ENCODE peak calls at places on chromosomes 3 and 15, in six cellular contexts. One of them, this sample, is unnamed.

GRCh38 chr3:147405552-147406254 is 640 bp downstream of the ZIC4 start:
- DNase-seq in A549: no peak
- DNase-seq in endothelial cell of umbilical vein: no peak
- DNase-seq in HepG2: no peak
- DNase-seq in K562: no peak
- DNase-seq in GM12878: no peak
- DNase-seq in this sample: no peak

GRCh38 chr15:70493787-70494514 is 269.4 kb downstream of the UACA start:
- DNase-seq in A549: peak; percentile 87
- DNase-seq in endothelial cell of umbilical vein: no peak
- DNase-seq in HepG2: peak; percentile 8
- DNase-seq in K562: no peak
- DNase-seq in GM12878: no peak
- DNase-seq in this sample: no peak

GRCh38 chr3:190807719-190808375 is 54.6 kb downstream of the GMNC start:
- DNase-seq in A549: no peak
- DNase-seq in endothelial cell of umbilical vein: no peak
- DNase-seq in HepG2: peak; percentile 2
- DNase-seq in K562: no peak
- DNase-seq in GM12878: no peak
- DNase-seq in this sample: no peak

GRCh38 chr3:31377045-31377642 is 155.6 kb upstream of the STT3B start:
- DNase-seq in A549: peak; percentile 77
- DNase-seq in endothelial cell of umbilical vein: peak; percentile 74
- DNase-seq in HepG2: peak; percentile 100
- DNase-seq in K562: no peak
- DNase-seq in GM12878: no peak
- DNase-seq in this sample: peak; percentile 9

GRCh38 chr3:19901337-19901736 is 32.7 kb downstream of the EFHB start:
- DNase-seq in A549: peak; percentile 11
- DNase-seq in endothelial cell of umbilical vein: peak; percentile 31
- DNase-seq in HepG2: no peak
- DNase-seq in K562: no peak
- DNase-seq in GM12878: no peak
- DNase-seq in this sample: peak; percentile 17

GRCh38 chr15:51312132-51312531 is 26.3 kb downstream of the CYP19A1 start:
- DNase-seq in A549: no peak
- DNase-seq in endothelial cell of umbilical vein: no peak
- DNase-seq in HepG2: peak; percentile 89
- DNase-seq in K562: no peak
- DNase-seq in GM12878: no peak
- DNase-seq in this sample: peak; percentile 23

GRCh38 chr3:184399410-184399809 is 19.6 kb downstream of the CHRD start:
- DNase-seq in A549: peak; percentile 42
- DNase-seq in endothelial cell of umbilical vein: no peak
- DNase-seq in HepG2: no peak
- DNase-seq in K562: no peak
- DNase-seq in GM12878: no peak
- DNase-seq in this sample: no peak

GRCh38 chr3:9727743-9728142 is 3.8 kb upstream of the BRPF1 start:
- DNase-seq in A549: no peak
- DNase-seq in endothelial cell of umbilical vein: no peak
- DNase-seq in HepG2: no peak
- DNase-seq in K562: peak; percentile 58
- DNase-seq in GM12878: no peak
- DNase-seq in this sample: peak; percentile 51

GRCh38 chr3:21717272-21717671 is 33.7 kb downstream of the ZNF385D start:
- DNase-seq in A549: no peak
- DNase-seq in endothelial cell of umbilical vein: no peak
- DNase-seq in HepG2: no peak
- DNase-seq in K562: no peak
- DNase-seq in GM12878: no peak
- DNase-seq in this sample: no peak

GRCh38 chr3:33438284-33438668 is 1.9 kb downstream of the UBP1 start:
- DNase-seq in A549: peak; percentile 9
- DNase-seq in endothelial cell of umbilical vein: peak; percentile 54
- DNase-seq in HepG2: peak; percentile 19
- DNase-seq in K562: peak; percentile 51
- DNase-seq in GM12878: no peak
- DNase-seq in this sample: peak; percentile 52

GRCh38 chr15:31266712-31267111 is 59.9 kb upstream of the KLF13 start:
- DNase-seq in A549: no peak
- DNase-seq in endothelial cell of umbilical vein: no peak
- DNase-seq in HepG2: no peak
- DNase-seq in K562: no peak
- DNase-seq in GM12878: no peak
- DNase-seq in this sample: no peak

GRCh38 chr15:89772933-89773583 is 3.1 kb upstream of the MESP2 start:
- DNase-seq in A549: peak; percentile 63
- DNase-seq in endothelial cell of umbilical vein: peak; percentile 20
- DNase-seq in HepG2: peak; percentile 47
- DNase-seq in K562: no peak
- DNase-seq in GM12878: no peak
- DNase-seq in this sample: no peak

GRCh38 chr15:43185161-43186002 is at the start of gene CCNDBP1:
- DNase-seq in A549: peak; percentile 93
- DNase-seq in endothelial cell of umbilical vein: peak; percentile 70
- DNase-seq in HepG2: peak; percentile 88
- DNase-seq in K562: peak; percentile 99
- DNase-seq in GM12878: peak; percentile 87
- DNase-seq in this sample: peak; percentile 97
- TF ChIP-seq CTCF in A549: peak; percentile 16
- TF ChIP-seq CTCF in endothelial cell of umbilical vein: no peak
- TF ChIP-seq CTCF in HepG2: peak; percentile 51
- TF ChIP-seq CTCF in K562: peak; percentile 42
- TF ChIP-seq CTCF in GM12878: peak; percentile 32
- TF ChIP-seq CTCF in this sample: peak; percentile 25

DNA sequence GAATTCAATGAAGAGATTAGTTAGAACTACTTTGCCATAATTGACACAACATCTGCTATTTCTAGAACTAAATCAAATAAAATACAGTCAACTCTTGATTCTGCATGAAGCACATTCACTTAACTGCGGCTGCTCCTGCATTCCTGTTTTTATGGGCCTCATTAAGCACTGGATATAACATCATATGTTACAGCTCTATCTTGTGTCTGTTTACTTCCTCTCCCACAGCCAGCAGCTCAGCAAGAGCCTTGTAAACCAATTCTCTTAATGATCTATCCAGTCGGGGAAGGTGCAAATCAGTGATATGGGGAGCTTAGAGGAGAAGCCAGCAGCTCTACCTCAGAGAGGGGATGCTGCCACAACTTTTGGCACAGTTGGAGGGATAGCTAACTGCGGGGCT is 329.2 kb downstream of the ARRDC4 start:
- DNase-seq in A549: no peak
- DNase-seq in endothelial cell of umbilical vein: no peak
- DNase-seq in HepG2: no peak
- DNase-seq in K562: no peak
- DNase-seq in GM12878: no peak
- DNase-seq in this sample: no peak
- TF ChIP-seq MYC in A549: no peak
- TF ChIP-seq MYC in endothelial cell of umbilical vein: no peak
- TF ChIP-seq MYC in HepG2: no peak
- TF ChIP-seq MYC in K562: no peak
- TF ChIP-seq MYC in GM12878: no peak
- TF ChIP-seq MYC in this sample: no peak

GRCh38 chr3:127573401-127573800 is 17.1 kb downstream of the TPRA1 start:
- DNase-seq in A549: no peak
- DNase-seq in endothelial cell of umbilical vein: no peak
- DNase-seq in HepG2: no peak
- DNase-seq in K562: no peak
- DNase-seq in GM12878: no peak
- DNase-seq in this sample: no peak

GRCh38 chr3:127572735-127573134 is 17.8 kb downstream of the TPRA1 start:
- DNase-seq in A549: no peak
- DNase-seq in endothelial cell of umbilical vein: no peak
- DNase-seq in HepG2: no peak
- DNase-seq in K562: no peak
- DNase-seq in GM12878: no peak
- DNase-seq in this sample: no peak

GRCh38 chr3:127577448-127577847 is 13.1 kb downstream of the TPRA1 start:
- DNase-seq in A549: no peak
- DNase-seq in endothelial cell of umbilical vein: no peak
- DNase-seq in HepG2: no peak
- DNase-seq in K562: no peak
- DNase-seq in GM12878: no peak
- DNase-seq in this sample: no peak

GRCh38 chr3:127573916-127574315 is 16.6 kb downstream of the TPRA1 start:
- DNase-seq in A549: no peak
- DNase-seq in endothelial cell of umbilical vein: no peak
- DNase-seq in HepG2: no peak
- DNase-seq in K562: peak; percentile 35
- DNase-seq in GM12878: no peak
- DNase-seq in this sample: no peak

GRCh38 chr3:127574880-127575878 is 15.4 kb downstream of the TPRA1 start:
- DNase-seq in A549: peak; percentile 89
- DNase-seq in endothelial cell of umbilical vein: peak; percentile 93
- DNase-seq in HepG2: peak; percentile 46
- DNase-seq in K562: peak; percentile 88
- DNase-seq in GM12878: peak; percentile 69
- DNase-seq in this sample: peak; percentile 83
- TF ChIP-seq CTCF in A549: peak; percentile 78
- TF ChIP-seq CTCF in endothelial cell of umbilical vein: peak; percentile 99
- TF ChIP-seq CTCF in HepG2: peak; percentile 91
- TF ChIP-seq CTCF in K562: peak; percentile 85
- TF ChIP-seq CTCF in GM12878: peak; percentile 100
- TF ChIP-seq CTCF in this sample: peak; percentile 96

GRCh38 chr3:17149744-17150143 is 265.0 kb downstream of the PLCL2 start:
- DNase-seq in A549: no peak
- DNase-seq in endothelial cell of umbilical vein: no peak
- DNase-seq in HepG2: no peak
- DNase-seq in K562: no peak
- DNase-seq in GM12878: no peak
- DNase-seq in this sample: no peak
- TF ChIP-seq MYC in A549: no peak
- TF ChIP-seq MYC in endothelial cell of umbilical vein: no peak
- TF ChIP-seq MYC in HepG2: no peak
- TF ChIP-seq MYC in K562: no peak
- TF ChIP-seq MYC in GM12878: no peak
- TF ChIP-seq MYC in this sample: no peak

GRCh38 chr3:140276698-140277097 is 341.7 kb downstream of the CLSTN2 start:
- DNase-seq in A549: peak; percentile 28
- DNase-seq in endothelial cell of umbilical vein: peak; percentile 5
- DNase-seq in HepG2: peak; percentile 9
- DNase-seq in K562: no peak
- DNase-seq in GM12878: no peak
- DNase-seq in this sample: peak; percentile 43
- TF ChIP-seq CTCF in A549: peak; percentile 15
- TF ChIP-seq CTCF in endothelial cell of umbilical vein: no peak
- TF ChIP-seq CTCF in HepG2: peak; percentile 48
- TF ChIP-seq CTCF in K562: peak; percentile 17
- TF ChIP-seq CTCF in GM12878: peak; percentile 49
- TF ChIP-seq CTCF in this sample: peak; percentile 43

GRCh38 chr15:85141601-85142185 is 160.0 kb downstream of the PDE8A start:
- DNase-seq in A549: no peak
- DNase-seq in endothelial cell of umbilical vein: peak; percentile 12
- DNase-seq in HepG2: no peak
- DNase-seq in K562: no peak
- DNase-seq in GM12878: no peak
- DNase-seq in this sample: no peak
- TF ChIP-seq MYC in A549: no peak
- TF ChIP-seq MYC in endothelial cell of umbilical vein: no peak
- TF ChIP-seq MYC in HepG2: no peak
- TF ChIP-seq MYC in K562: no peak
- TF ChIP-seq MYC in GM12878: no peak
- TF ChIP-seq MYC in this sample: no peak